ENCODE peak calls at places on chromosomes 13 and 19, in seven cellular contexts. A is ovary, L is BJ, Y is testis, V is bronchial epithelial cell, F is left lung, X is heart right ventricle. T is an unnamed sample.

GRCh38 chr19:11142528-11143171 is 12.9 kb downstream of the SPC24 start:
- DNase-seq in L (peak; percentile 67), V (peak; percentile 80), A (peak; percentile 98), Y (peak; percentile 83), F (peak; percentile 89), X (peak; percentile 95), T (peak; percentile 83)

GRCh38 chr13:42275506-42275905 is 3.6 kb downstream of the AKAP11 start:
- DNase-seq in Y (no peak), F (no peak), L (no peak), A (no peak), X (no peak), V (no peak), T (no peak)

GRCh38 chr19:20072936-20073335 is 4.9 kb upstream of the ZNF90 start:
- DNase-seq in L (no peak), V (no peak), X (no peak), A (no peak), Y (no peak), F (no peak), T (no peak)

GRCh38 chr19:44576843-44577565 is 36.4 kb upstream of the IGSF23 start:
- DNase-seq in F (no peak), Y (peak; percentile 29), L (no peak), A (no peak), V (peak; percentile 58), X (no peak), T (peak; percentile 77)

GRCh38 chr13:109145631-109146030 is 516.2 kb downstream of the MYO16 start:
- DNase-seq in V (peak; percentile 71), L (no peak), A (peak; percentile 27), Y (peak; percentile 66), X (no peak), F (no peak), T (peak; percentile 81)

GRCh38 chr19:57949296-57949695 is 1.8 kb upstream of the ZNF256 start:
- DNase-seq in X (no peak), L (no peak), V (no peak), Y (no peak), A (peak; percentile 24), F (no peak), T (no peak)

GRCh38 chr19:3984584-3984907 is 717 bp downstream of the EEF2 start:
- DNase-seq in A (no peak), V (no peak), X (no peak), L (no peak), Y (no peak), F (no peak), T (no peak)

GRCh38 chr19:16207490-16208025 is 9.8 kb downstream of the AP1M1 start:
- DNase-seq in Y (no peak), X (no peak), L (no peak), A (no peak), F (no peak), V (no peak), T (no peak)

GRCh38 chr13:26320766-26321165 is 66.8 kb downstream of the CDK8 start:
- DNase-seq in V (no peak), Y (no peak), X (no peak), A (no peak), F (no peak), L (no peak), T (no peak)

GRCh38 chr19:54325194-54325621 is 12.2 kb upstream of the LILRA5 start:
- DNase-seq in F (no peak), V (peak; percentile 16), A (no peak), L (no peak), Y (peak; percentile 61), X (no peak), T (peak; percentile 22)

GRCh38 chr13:49308104-49308875 is 60.6 kb downstream of the CDADC1 start:
- DNase-seq in X (peak; percentile 71), V (peak; percentile 36), Y (peak; percentile 91), F (peak; percentile 64), L (no peak), A (peak; percentile 90), T (peak; percentile 53)

GRCh38 chr19:36140289-36141038 is 598 bp downstream of the CAPNS1 start:
- DNase-seq in X (peak; percentile 38), L (no peak), F (peak; percentile 60), V (peak; percentile 51), Y (peak; percentile 36), A (peak; percentile 72), T (peak; percentile 56)

GRCh38 chr19:16210168-16210567 is 12.5 kb downstream of the AP1M1 start:
- DNase-seq in F (no peak), X (no peak), A (no peak), V (no peak), Y (no peak), L (no peak), T (no peak)

GRCh38 chr19:47315125-47315821 is 5.6 kb downstream of the C5AR1 start:
- DNase-seq in L (peak; percentile 66), F (peak; percentile 91), Y (peak; percentile 42), V (peak; percentile 97), A (no peak), X (no peak), T (peak; percentile 98)

GRCh38 chr19:51644636-51645271 is 1.9 kb downstream of the SIGLEC14 start:
- DNase-seq in X (no peak), F (no peak), A (no peak), V (no peak), L (no peak), Y (peak; percentile 81), T (no peak)

GRCh38 chr13:44759723-44760360 is 183.7 kb upstream of the TSC22D1 start:
- DNase-seq in A (no peak), V (peak; percentile 74), F (no peak), L (no peak), X (no peak), Y (no peak), T (peak; percentile 83)

GRCh38 chr19:9834726-9835506 is at the start of gene PIN1:
- DNase-seq in L (peak; percentile 91), A (peak; percentile 99), Y (peak; percentile 100), V (peak; percentile 92), F (peak; percentile 99), X (peak; percentile 99), T (peak; percentile 99)
- TF ChIP-seq CTCF in L (peak; percentile 50), A (peak; percentile 74), Y (no peak), V (peak; percentile 66), F (peak; percentile 68), X (peak; percentile 90), T (no peak)

GRCh38 chr13:101415358-101416174 is 742 bp downstream of the NALCN start:
- DNase-seq in L (no peak), Y (no peak), V (no peak), A (no peak), F (no peak), X (peak; percentile 14), T (no peak)
- H3K4me3 ChIP-seq in L (peak overlapping the region; percentile 56), Y (peak overlapping the region; percentile 63), V (peak overlapping the region; percentile 53), A (peak overlapping the region; percentile 15), F (peak overlapping the region; percentile 30), X (peak overlapping the region; percentile 61), T (peak overlapping the region; percentile 8)

DNA sequence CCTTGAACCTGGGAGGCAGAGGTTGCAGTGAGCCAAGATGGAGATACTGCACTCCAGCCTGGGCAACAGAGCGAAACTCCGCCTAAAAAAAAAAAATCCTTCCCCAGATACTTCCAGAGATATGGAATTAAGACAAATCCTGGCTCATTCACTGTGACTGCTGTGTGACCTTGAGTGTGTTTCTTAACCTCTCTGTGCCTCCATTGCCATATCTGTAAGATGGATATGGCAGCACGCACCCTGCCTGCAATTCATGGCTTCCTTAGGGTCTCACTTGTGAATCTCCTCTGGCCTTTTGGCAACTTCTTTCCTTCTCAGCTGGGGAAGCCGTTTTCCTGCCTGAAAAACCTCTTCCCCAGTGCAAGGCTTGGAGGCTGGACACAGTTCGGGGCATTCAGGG is 33.8 kb upstream of the ONECUT3 start:
- DNase-seq in F (no peak), Y (no peak), X (no peak), V (no peak), L (no peak), A (no peak), T (no peak)
- TF ChIP-seq CTCF in F (no peak), Y (no peak), X (no peak), V (no peak), L (no peak), A (no peak), T (no peak)

DNA sequence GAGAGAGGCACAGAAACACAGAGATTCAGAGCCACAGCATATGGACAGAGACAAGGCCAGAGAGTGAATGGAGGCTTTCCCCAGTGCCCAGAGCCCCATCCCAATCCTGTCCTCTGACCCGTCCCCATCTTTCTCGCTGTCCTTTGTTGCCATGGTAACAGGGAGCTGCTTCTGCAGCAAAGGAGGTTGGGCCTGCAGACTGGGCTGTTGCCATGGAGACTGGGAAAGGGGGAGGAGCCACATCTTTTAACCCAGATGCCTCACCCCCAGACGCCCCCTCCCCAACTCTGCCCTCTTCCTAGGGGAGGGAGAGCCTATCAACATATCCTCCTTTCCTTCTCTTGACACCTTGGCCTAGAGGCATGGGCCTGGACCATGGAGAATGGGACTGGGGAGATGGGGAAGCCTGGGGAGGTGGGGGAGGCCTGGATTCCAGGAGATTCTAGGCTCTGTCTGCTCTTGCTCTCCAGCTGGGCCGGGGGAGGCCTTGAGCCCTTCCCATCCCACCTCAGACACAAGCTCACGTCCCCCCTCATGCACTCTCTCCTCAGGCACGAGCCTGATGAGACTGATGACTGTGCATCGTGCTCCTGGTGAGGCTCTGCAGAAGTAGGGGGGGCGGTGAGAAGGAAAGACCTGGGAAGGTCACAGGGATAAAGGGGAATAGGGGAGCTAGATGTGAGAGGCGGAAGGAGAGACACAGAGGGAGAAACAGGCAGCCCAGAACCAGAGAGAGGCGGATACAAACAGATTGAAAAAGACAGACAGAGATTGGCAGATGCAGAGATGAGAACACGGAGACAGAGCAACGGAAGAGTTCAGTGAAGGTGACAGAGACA is 2.1 kb upstream of the ATP1A3 start:
- DNase-seq in F (no peak), V (no peak), X (no peak), L (no peak), A (no peak), Y (peak; percentile 28), T (no peak)
- H3K4me3 ChIP-seq in F (no peak overlapping the region), V (no peak overlapping the region), X (no peak overlapping the region), L (no peak overlapping the region), A (no peak overlapping the region), Y (no peak overlapping the region), T (no peak overlapping the region)

DNA sequence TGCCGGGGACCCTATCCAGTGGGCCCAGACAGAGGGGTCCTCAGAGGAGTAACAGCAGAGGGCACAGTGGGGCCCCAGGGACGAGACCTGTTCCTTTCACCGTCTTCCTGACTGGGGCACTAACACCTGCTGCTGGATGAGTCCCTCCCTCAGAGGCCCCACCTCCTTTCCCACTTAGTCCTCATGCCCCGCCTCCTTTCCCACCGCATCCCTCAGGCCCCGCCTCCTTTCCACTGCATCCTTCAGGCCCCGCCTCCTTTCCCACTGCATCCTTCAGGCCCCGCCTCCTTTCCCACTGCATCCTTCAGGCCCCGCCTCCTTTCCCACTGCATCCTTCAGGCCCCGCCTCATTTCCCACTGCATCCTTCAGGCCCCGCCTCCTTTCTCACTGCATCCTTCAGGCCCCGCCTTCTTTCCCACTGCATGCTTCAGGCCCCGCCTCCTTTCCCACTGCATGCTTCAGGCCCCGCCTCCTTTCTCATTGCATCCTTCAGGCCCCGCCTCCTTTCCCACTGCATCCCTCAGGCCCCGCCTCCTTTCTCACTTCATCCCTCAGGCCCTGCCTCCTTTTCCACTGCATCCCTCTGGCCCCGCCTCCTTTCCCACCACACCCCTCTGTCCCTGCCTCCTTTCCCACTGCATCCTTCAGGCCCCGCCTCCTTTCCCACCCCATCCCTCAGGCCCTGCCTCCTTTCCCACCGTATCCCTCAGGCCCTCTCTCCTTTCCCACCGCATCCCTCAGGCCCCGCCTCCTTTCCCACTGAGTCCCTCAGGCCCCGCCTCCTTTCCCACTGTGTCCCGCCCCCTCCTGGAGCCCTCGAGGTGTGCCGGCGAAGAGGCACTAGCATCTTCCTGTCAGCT is 6.7 kb downstream of the SPPL2B start:
- DNase-seq in X (peak; percentile 7), Y (no peak), A (no peak), L (no peak), V (no peak), F (no peak), T (no peak)
- TF ChIP-seq CTCF in X (no peak), Y (no peak), A (no peak), L (no peak), V (no peak), F (no peak), T (no peak)